ENCODE peak calls at places on chromosomes 6 and 20, in eight cellular contexts. One of them, this sample, is unnamed.
A peak's percentile ranks its signal among the peaks of the same experiment; 100 is the strongest.

GRCh38 chr20:50322703-50323131 is 132.1 kb downstream of the CEBPB start:
- DNase-seq in nephron progenitor cell: no peak
- DNase-seq in left lung: no peak
- DNase-seq in psoas muscle: no peak
- DNase-seq in CD4-positive, CD25-positive, alpha-beta regulatory T cell: no peak
- DNase-seq in naive thymus-derived CD8-positive, alpha-beta T cell: no peak
- DNase-seq in anterior cingulate cortex: no peak
- DNase-seq in Daoy: no peak
- DNase-seq in this sample: peak; percentile 33

GRCh38 chr20:47950103-47950502 is 164.8 kb upstream of the SULF2 start:
- DNase-seq in CD4-positive, CD25-positive, alpha-beta regulatory T cell: no peak
- DNase-seq in left lung: no peak
- DNase-seq in Daoy: peak; percentile 74
- DNase-seq in nephron progenitor cell: no peak
- DNase-seq in psoas muscle: no peak
- DNase-seq in naive thymus-derived CD8-positive, alpha-beta T cell: no peak
- DNase-seq in anterior cingulate cortex: peak; percentile 73
- DNase-seq in this sample: no peak

GRCh38 chr6:43235841-43236240 is 6.6 kb upstream of the DNPH1 start:
- DNase-seq in psoas muscle: no peak
- DNase-seq in Daoy: no peak
- DNase-seq in CD4-positive, CD25-positive, alpha-beta regulatory T cell: no peak
- DNase-seq in naive thymus-derived CD8-positive, alpha-beta T cell: no peak
- DNase-seq in anterior cingulate cortex: no peak
- DNase-seq in left lung: no peak
- DNase-seq in nephron progenitor cell: no peak
- DNase-seq in this sample: no peak

GRCh38 chr6:169859401-169859977 is 108.1 kb downstream of the ERMARD start:
- DNase-seq in Daoy: no peak
- DNase-seq in anterior cingulate cortex: no peak
- DNase-seq in nephron progenitor cell: no peak
- DNase-seq in left lung: no peak
- DNase-seq in naive thymus-derived CD8-positive, alpha-beta T cell: no peak
- DNase-seq in CD4-positive, CD25-positive, alpha-beta regulatory T cell: no peak
- DNase-seq in psoas muscle: no peak
- DNase-seq in this sample: peak; percentile 51

GRCh38 chr6:95249176-95249575 is 328.2 kb upstream of the MANEA start:
- DNase-seq in psoas muscle: no peak
- DNase-seq in CD4-positive, CD25-positive, alpha-beta regulatory T cell: no peak
- DNase-seq in nephron progenitor cell: no peak
- DNase-seq in left lung: no peak
- DNase-seq in Daoy: no peak
- DNase-seq in naive thymus-derived CD8-positive, alpha-beta T cell: no peak
- DNase-seq in anterior cingulate cortex: no peak
- DNase-seq in this sample: no peak

GRCh38 chr6:74268821-74269600 is 573.0 kb downstream of the CD109 start:
- DNase-seq in psoas muscle: no peak
- DNase-seq in anterior cingulate cortex: no peak
- DNase-seq in naive thymus-derived CD8-positive, alpha-beta T cell: no peak
- DNase-seq in left lung: no peak
- DNase-seq in nephron progenitor cell: no peak
- DNase-seq in CD4-positive, CD25-positive, alpha-beta regulatory T cell: no peak
- DNase-seq in Daoy: no peak
- DNase-seq in this sample: no peak

GRCh38 chr6:121670511-121670910 is 235.1 kb downstream of the GJA1 start:
- DNase-seq in naive thymus-derived CD8-positive, alpha-beta T cell: no peak
- DNase-seq in Daoy: no peak
- DNase-seq in left lung: no peak
- DNase-seq in anterior cingulate cortex: no peak
- DNase-seq in CD4-positive, CD25-positive, alpha-beta regulatory T cell: no peak
- DNase-seq in nephron progenitor cell: no peak
- DNase-seq in psoas muscle: no peak
- DNase-seq in this sample: no peak

GRCh38 chr6:144285798-144286502 is 815 bp downstream of the UTRN start:
- DNase-seq in nephron progenitor cell: peak; percentile 78
- DNase-seq in CD4-positive, CD25-positive, alpha-beta regulatory T cell: peak; percentile 29
- DNase-seq in naive thymus-derived CD8-positive, alpha-beta T cell: peak; percentile 21
- DNase-seq in left lung: peak; percentile 87
- DNase-seq in Daoy: peak; percentile 64
- DNase-seq in psoas muscle: peak; percentile 87
- DNase-seq in anterior cingulate cortex: peak; percentile 53
- DNase-seq in this sample: peak; percentile 91

GRCh38 chr6:31510007-31510406 is 12.1 kb downstream of the MICB start:
- DNase-seq in naive thymus-derived CD8-positive, alpha-beta T cell: no peak
- DNase-seq in nephron progenitor cell: no peak
- DNase-seq in left lung: no peak
- DNase-seq in Daoy: no peak
- DNase-seq in anterior cingulate cortex: no peak
- DNase-seq in psoas muscle: no peak
- DNase-seq in CD4-positive, CD25-positive, alpha-beta regulatory T cell: no peak
- DNase-seq in this sample: no peak

GRCh38 chr6:147173140-147173539 is 31.1 kb upstream of the STXBP5 start:
- DNase-seq in Daoy: no peak
- DNase-seq in left lung: no peak
- DNase-seq in nephron progenitor cell: no peak
- DNase-seq in anterior cingulate cortex: no peak
- DNase-seq in psoas muscle: no peak
- DNase-seq in naive thymus-derived CD8-positive, alpha-beta T cell: no peak
- DNase-seq in CD4-positive, CD25-positive, alpha-beta regulatory T cell: no peak
- DNase-seq in this sample: no peak